ENCODE peak calls at places on chromosomes 11 and 22, in four cellular contexts. One of them, this sample, is unnamed.

GRCh38 chr22:46335201-46336118 is at the start of gene TRMU:
- DNase-seq in GM23338: peak; percentile 94
- DNase-seq in H1: peak; percentile 51
- DNase-seq in transverse colon: peak; percentile 88
- DNase-seq in this sample: peak; percentile 97

GRCh38 chr22:30891781-30892180 is 76.8 kb downstream of the MORC2 start:
- DNase-seq in transverse colon: no peak
- DNase-seq in GM23338: no peak
- DNase-seq in H1: no peak
- DNase-seq in this sample: no peak

GRCh38 chr22:47782461-47783075 is 1020.1 kb downstream of the TBC1D22A start:
- DNase-seq in transverse colon: no peak
- DNase-seq in GM23338: no peak
- DNase-seq in H1: no peak
- DNase-seq in this sample: peak; percentile 40

GRCh38 chr11:69292221-69292648 is 1.7 kb upstream of the MYEOV start:
- DNase-seq in transverse colon: peak; percentile 50
- DNase-seq in H1: no peak
- DNase-seq in GM23338: peak; percentile 61
- DNase-seq in this sample: peak; percentile 88

GRCh38 chr11:47889714-47890441 is 41.7 kb upstream of the NUP160 start:
- DNase-seq in transverse colon: no peak
- DNase-seq in H1: no peak
- DNase-seq in GM23338: no peak
- DNase-seq in this sample: no peak

GRCh38 chr11:134655189-134655937 is 243.3 kb upstream of the B3GAT1 start:
- DNase-seq in H1: no peak
- DNase-seq in GM23338: no peak
- DNase-seq in transverse colon: no peak
- DNase-seq in this sample: peak; percentile 59

GRCh38 chr11:67463680-67464410 is 5.2 kb downstream of the TMEM134 start:
- DNase-seq in transverse colon: peak; percentile 69
- DNase-seq in GM23338: no peak
- DNase-seq in H1: no peak
- DNase-seq in this sample: peak; percentile 92

GRCh38 chr22:46576556-46577351 is 39.3 kb upstream of the CELSR1 start:
- DNase-seq in H1: no peak
- DNase-seq in GM23338: peak; percentile 75
- DNase-seq in transverse colon: peak; percentile 66
- DNase-seq in this sample: peak; percentile 91

GRCh38 chr11:19931141-19931767 is 218.6 kb downstream of the NAV2 start:
- DNase-seq in transverse colon: no peak
- DNase-seq in H1: no peak
- DNase-seq in GM23338: no peak
- DNase-seq in this sample: no peak

GRCh38 chr11:111736191-111736590 is 30.0 kb downstream of the PPP2R1B start:
- DNase-seq in transverse colon: no peak
- DNase-seq in H1: no peak
- DNase-seq in GM23338: no peak
- DNase-seq in this sample: peak; percentile 61

GRCh38 chr22:41838842-41839618 is 6.1 kb downstream of the SREBF2 start:
- DNase-seq in transverse colon: no peak
- DNase-seq in H1: no peak
- DNase-seq in GM23338: no peak
- DNase-seq in this sample: no peak

GRCh38 chr11:34318111-34319037 is 39.4 kb downstream of the ABTB2 start:
- DNase-seq in GM23338: no peak
- DNase-seq in H1: no peak
- DNase-seq in transverse colon: peak; percentile 34
- DNase-seq in this sample: no peak

GRCh38 chr11:28144808-28145207 is 36.6 kb downstream of the METTL15 start:
- DNase-seq in H1: no peak
- DNase-seq in GM23338: no peak
- DNase-seq in transverse colon: no peak
- DNase-seq in this sample: no peak

GRCh38 chr11:107593941-107594340 is 3.0 kb downstream of the ELMOD1 start:
- DNase-seq in GM23338: peak; percentile 54
- DNase-seq in H1: no peak
- DNase-seq in transverse colon: no peak
- DNase-seq in this sample: no peak

GRCh38 chr11:31887180-31887579 is 76.1 kb upstream of the PAX6 start:
- DNase-seq in GM23338: peak; percentile 83
- DNase-seq in transverse colon: no peak
- DNase-seq in H1: no peak
- DNase-seq in this sample: no peak

GRCh38 chr11:130550984-130551383 is 102.5 kb downstream of the ADAMTS15 start:
- DNase-seq in H1: no peak
- DNase-seq in transverse colon: no peak
- DNase-seq in GM23338: no peak
- DNase-seq in this sample: no peak

GRCh38 chr11:1882265-1883238 is 9.1 kb downstream of the PRR33 start:
- DNase-seq in GM23338: peak; percentile 90
- DNase-seq in transverse colon: peak; percentile 80
- DNase-seq in H1: peak; percentile 54
- DNase-seq in this sample: peak; percentile 96

GRCh38 chr11:102453286-102453797 is 777 bp upstream of the TMEM123 start:
- DNase-seq in transverse colon: no peak
- DNase-seq in H1: no peak
- DNase-seq in GM23338: peak; percentile 51
- DNase-seq in this sample: no peak

GRCh38 chr11:75307058-75307457 is 44.4 kb downstream of the ARRB1 start:
- DNase-seq in transverse colon: no peak
- DNase-seq in GM23338: no peak
- DNase-seq in H1: no peak
- DNase-seq in this sample: no peak

GRCh38 chr22:19967850-19968449 is 26.3 kb upstream of the TXNRD2 start:
- DNase-seq in transverse colon: no peak
- DNase-seq in H1: no peak
- DNase-seq in GM23338: no peak
- DNase-seq in this sample: no peak

GRCh38 chr22:37971475-37972434 is 12.6 kb downstream of the SOX10 start:
- DNase-seq in H1: peak; percentile 44
- DNase-seq in transverse colon: no peak
- DNase-seq in GM23338: peak; percentile 76
- DNase-seq in this sample: no peak

GRCh38 chr11:60939301-60939700 is 12.7 kb downstream of the SLC15A3 start:
- DNase-seq in GM23338: no peak
- DNase-seq in H1: no peak
- DNase-seq in transverse colon: no peak
- DNase-seq in this sample: no peak

GRCh38 chr11:123054301-123055065 is 7.5 kb downstream of the HSPA8 start:
- DNase-seq in H1: no peak
- DNase-seq in GM23338: peak; percentile 95
- DNase-seq in transverse colon: no peak
- DNase-seq in this sample: no peak

GRCh38 chr11:70567680-70568503 is 169.6 kb downstream of the CTTN start:
- DNase-seq in H1: no peak
- DNase-seq in GM23338: peak; percentile 51
- DNase-seq in transverse colon: peak; percentile 74
- DNase-seq in this sample: peak; percentile 68
- H3K27ac ChIP-seq in H1: no peak overlapping the region
- H3K27ac ChIP-seq in GM23338: peak overlapping the region; percentile 55
- H3K27ac ChIP-seq in transverse colon: peak overlapping the region; percentile 78
- H3K27ac ChIP-seq in this sample: no peak overlapping the region

GRCh38 chr11:269146-269890 is 8.9 kb upstream of the NLRP6 start:
- DNase-seq in transverse colon: no peak
- DNase-seq in H1: no peak
- DNase-seq in GM23338: peak; percentile 18
- DNase-seq in this sample: peak; percentile 82
- TF ChIP-seq POLR2AphosphoS5 in transverse colon: peak; percentile 72
- TF ChIP-seq POLR2AphosphoS5 in H1: no peak
- TF ChIP-seq POLR2AphosphoS5 in GM23338: no peak
- TF ChIP-seq POLR2AphosphoS5 in this sample: peak; percentile 86

GRCh38 chr11:86699036-86699791 is 26.8 kb upstream of the ME3 start:
- DNase-seq in GM23338: no peak
- DNase-seq in transverse colon: no peak
- DNase-seq in H1: no peak
- DNase-seq in this sample: no peak
- H3K27ac ChIP-seq in GM23338: no peak overlapping the region
- H3K27ac ChIP-seq in transverse colon: no peak overlapping the region
- H3K27ac ChIP-seq in H1: no peak overlapping the region
- H3K27ac ChIP-seq in this sample: no peak overlapping the region

DNA sequence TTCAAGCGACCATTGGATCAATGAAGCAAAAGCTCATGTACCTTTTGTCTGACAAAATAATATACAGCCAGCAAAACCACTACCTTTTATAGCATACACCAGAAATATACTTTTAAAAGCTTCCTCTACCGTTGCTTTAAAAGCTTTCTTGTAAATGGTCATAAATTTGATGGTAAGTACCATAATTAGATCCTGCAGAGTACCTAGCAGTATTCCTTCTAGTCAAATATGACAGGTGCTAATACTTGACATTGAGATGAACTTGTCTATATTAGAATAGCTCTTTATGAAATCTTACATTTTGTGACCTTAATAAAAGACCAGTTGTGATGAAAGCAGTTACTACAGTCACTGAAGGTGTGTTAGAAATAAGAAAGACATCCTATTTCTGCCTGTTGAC is 340.5 kb upstream of the ANO3 start:
- DNase-seq in transverse colon: no peak
- DNase-seq in H1: no peak
- DNase-seq in GM23338: no peak
- DNase-seq in this sample: no peak
- TF ChIP-seq POLR2AphosphoS5 in transverse colon: no peak
- TF ChIP-seq POLR2AphosphoS5 in H1: no peak
- TF ChIP-seq POLR2AphosphoS5 in GM23338: no peak
- TF ChIP-seq POLR2AphosphoS5 in this sample: no peak

GRCh38 chr11:77361184-77361583 is 59.7 kb upstream of the GDPD4 start:
- DNase-seq in transverse colon: no peak
- DNase-seq in GM23338: peak; percentile 79
- DNase-seq in H1: no peak
- DNase-seq in this sample: no peak
- H3K27ac ChIP-seq in transverse colon: no peak overlapping the region
- H3K27ac ChIP-seq in GM23338: no peak overlapping the region
- H3K27ac ChIP-seq in H1: no peak overlapping the region
- H3K27ac ChIP-seq in this sample: no peak overlapping the region

DNA sequence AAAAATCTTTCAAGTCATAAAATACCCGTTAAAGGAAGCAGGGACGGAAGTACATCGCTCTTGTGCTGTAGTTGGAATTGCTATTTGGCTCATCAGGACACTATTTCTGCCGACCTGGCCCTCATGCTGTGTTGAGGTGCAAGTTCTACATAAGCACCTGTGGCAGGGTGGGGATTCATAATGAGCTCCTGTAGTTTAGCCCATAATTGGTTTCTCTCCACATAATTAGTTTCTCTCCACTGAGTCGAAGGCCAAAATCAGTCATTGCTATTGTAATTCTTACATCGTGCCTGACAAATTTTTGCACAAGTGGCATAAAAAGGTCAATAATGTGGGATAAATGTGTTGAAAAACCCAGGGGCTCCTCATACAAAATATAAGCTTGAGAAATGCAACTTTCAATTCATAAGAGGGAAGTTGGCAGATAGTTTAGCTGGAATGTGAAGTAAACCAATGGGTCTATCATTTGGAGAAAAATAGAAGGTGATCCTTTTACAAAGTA is 14.9 kb upstream of the ISX start:
- DNase-seq in H1: no peak
- DNase-seq in transverse colon: no peak
- DNase-seq in GM23338: no peak
- DNase-seq in this sample: no peak
- TF ChIP-seq POLR2AphosphoS5 in H1: no peak
- TF ChIP-seq POLR2AphosphoS5 in transverse colon: no peak
- TF ChIP-seq POLR2AphosphoS5 in GM23338: no peak
- TF ChIP-seq POLR2AphosphoS5 in this sample: no peak